ENCODE peak calls at places on chromosome 19, in ten cellular contexts. F is psoas muscle; E is activated naive CD4-positive, alpha-beta T cell treated with anti-CD3 and anti-CD28 coated beads, Interleukin-2, amount 10 ng/mL, durations not matched to agents 7 days and 5 days; C is activated CD4-positive, alpha-beta T cell treated with anti-CD3 and anti-CD28 coated beads for 1 hour; B is HCEC 1CT; Y is activated CD8-positive, alpha-beta memory T cell treated with anti-CD3 and anti-CD28 coated beads, Interleukin-2, amount 50 U/mL, for 48 hours; V is AML-193; G is naive thymus-derived CD8-positive, alpha-beta T cell; S is effector memory CD8-positive, alpha-beta T cell; P is H7. U is an unnamed sample.

GRCh38 chr19:46821512-46822359 is 28.9 kb downstream of the AP2S1 start:
- DNase-seq in F (no peak), E (peak; percentile 78), C (peak; percentile 38), B (no peak), Y (peak; percentile 77), V (no peak), G (peak; percentile 46), S (peak; percentile 42), P (peak; percentile 29), U (peak; percentile 65)

GRCh38 chr19:4103073-4103418 is 20.9 kb downstream of the MAP2K2 start:
- DNase-seq in F (no peak), E (peak; percentile 39), C (no peak), B (no peak), Y (no peak), V (no peak), G (no peak), S (no peak), P (no peak), U (no peak)

GRCh38 chr19:3397266-3398022 is 31.1 kb downstream of the NFIC start:
- DNase-seq in F (no peak), E (no peak), C (no peak), B (no peak), Y (no peak), V (no peak), G (no peak), S (no peak), P (peak; percentile 83), U (no peak)

GRCh38 chr19:49403404-49404187 is 15.5 kb downstream of the KASH5 start:
- DNase-seq in F (no peak), E (no peak), C (no peak), B (no peak), Y (no peak), V (no peak), G (no peak), S (no peak), P (peak; percentile 82), U (peak; percentile 55)

GRCh38 chr19:12721656-12722565 is 1.8 kb downstream of the TNPO2 start:
- DNase-seq in F (peak; percentile 78), E (peak; percentile 71), C (peak; percentile 33), B (peak; percentile 62), Y (peak; percentile 82), V (no peak), G (peak; percentile 37), S (peak; percentile 22), P (peak; percentile 96), U (peak; percentile 77)

GRCh38 chr19:15439078-15439799 is 10.5 kb downstream of the WIZ start:
- DNase-seq in F (no peak), E (no peak), C (no peak), B (no peak), Y (no peak), V (no peak), G (no peak), S (no peak), P (no peak), U (no peak)

GRCh38 chr19:55913643-55914268 is 18.4 kb downstream of the NLRP13 start:
- DNase-seq in F (no peak), E (no peak), C (no peak), B (no peak), Y (no peak), V (no peak), G (no peak), S (no peak), P (no peak), U (peak; percentile 1)

GRCh38 chr19:32029235-32029634 is 316.2 kb upstream of the ZNF507 start:
- DNase-seq in F (no peak), E (no peak), C (no peak), B (no peak), Y (no peak), V (no peak), G (no peak), S (no peak), P (no peak), U (no peak)

GRCh38 chr19:33442706-33443105 is 69.2 kb downstream of the CEBPG start:
- DNase-seq in F (no peak), E (no peak), C (no peak), B (no peak), Y (no peak), V (no peak), G (no peak), S (no peak), P (no peak), U (no peak)

GRCh38 chr19:40807147-40808020 is 8.4 kb downstream of the EGLN2 start:
- DNase-seq in F (no peak), E (no peak), C (no peak), B (no peak), Y (no peak), V (no peak), G (no peak), S (no peak), P (peak; percentile 80), U (no peak)

GRCh38 chr19:29717051-29717450 is 2.0 kb upstream of the C19orf12 start:
- DNase-seq in F (no peak), E (no peak), C (no peak), B (no peak), Y (no peak), V (no peak), G (no peak), S (no peak), P (no peak), U (no peak)

GRCh38 chr19:10517361-10517759 is at the start of gene S1PR5:
- DNase-seq in F (no peak), E (peak; percentile 44), C (no peak), B (no peak), Y (no peak), V (no peak), G (no peak), S (peak; percentile 39), P (peak; percentile 92), U (no peak)

GRCh38 chr19:18058208-18059009 is 28.3 kb downstream of the IL12RB1 start:
- DNase-seq in F (peak; percentile 81), E (peak; percentile 86), C (peak; percentile 77), B (peak; percentile 62), Y (peak; percentile 91), V (peak; percentile 56), G (peak; percentile 73), S (peak; percentile 77), P (peak; percentile 98), U (peak; percentile 82)

GRCh38 chr19:10936661-10937084 is 8.1 kb downstream of the TIMM29 start:
- DNase-seq in F (no peak), E (peak; percentile 49), C (no peak), B (peak; percentile 69), Y (no peak), V (peak; percentile 58), G (no peak), S (peak; percentile 51), P (peak; percentile 86), U (peak; percentile 79)

GRCh38 chr19:17946965-17947784 is 14.4 kb downstream of the CCDC124 start:
- DNase-seq in F (peak; percentile 27), E (peak; percentile 37), C (no peak), B (no peak), Y (no peak), V (no peak), G (peak; percentile 51), S (no peak), P (no peak), U (no peak)

GRCh38 chr19:49020342-49020741 is 3.5 kb upstream of the LHB start:
- DNase-seq in F (no peak), E (no peak), C (no peak), B (no peak), Y (no peak), V (no peak), G (no peak), S (no peak), P (peak; percentile 81), U (no peak)

GRCh38 chr19:11944656-11945055 is 19.7 kb downstream of the ZNF700 start:
- DNase-seq in F (no peak), E (no peak), C (no peak), B (no peak), Y (no peak), V (no peak), G (no peak), S (no peak), P (no peak), U (no peak)

GRCh38 chr19:18020212-18021067 is 12.5 kb downstream of the ARRDC2 start:
- DNase-seq in F (peak; percentile 97), E (no peak), C (no peak), B (peak; percentile 26), Y (peak; percentile 57), V (no peak), G (no peak), S (no peak), P (peak; percentile 53), U (no peak)

GRCh38 chr19:48619692-48620565 is 623 bp downstream of the SPHK2 start:
- DNase-seq in F (no peak), E (no peak), C (no peak), B (peak; percentile 38), Y (no peak), V (no peak), G (no peak), S (no peak), P (peak; percentile 33), U (peak; percentile 22)

GRCh38 chr19:3210347-3211017 is 14.0 kb upstream of the CELF5 start:
- DNase-seq in F (peak; percentile 56), E (peak; percentile 80), C (peak; percentile 46), B (peak; percentile 48), Y (peak; percentile 88), V (peak; percentile 29), G (peak; percentile 36), S (peak; percentile 64), P (peak; percentile 96), U (peak; percentile 61)

GRCh38 chr19:49592486-49593232 is 1.7 kb downstream of the PRR12 start:
- DNase-seq in F (no peak), E (peak; percentile 36), C (no peak), B (no peak), Y (peak; percentile 67), V (no peak), G (no peak), S (no peak), P (peak; percentile 79), U (peak; percentile 45)